ENCODE peak calls at places on chromosomes 4 and X, in eight cellular contexts. A, X, O, K, L, C, Y and V are unnamed samples.

GRCh38 chr4:26287748-26288147 is 33.1 kb upstream of the RBPJ start:
- DNase-seq in A (no peak), X (no peak), O (no peak), K (no peak), L (no peak), C (no peak), Y (no peak), V (no peak)

GRCh38 chr4:104416725-104417363 is 77.8 kb downstream of the CXXC4 start:
- DNase-seq in A (no peak), X (no peak), O (no peak), K (no peak), L (no peak), C (no peak), Y (peak; percentile 43), V (no peak)

GRCh38 chr4:11397146-11397545 is 31.5 kb downstream of the HS3ST1 start:
- DNase-seq in A (peak; percentile 20), X (no peak), O (no peak), K (no peak), L (no peak), C (no peak), Y (no peak), V (no peak)

GRCh38 chr4:186651624-186652023 is 72.0 kb downstream of the FAT1 start:
- DNase-seq in A (no peak), X (no peak), O (no peak), K (peak; percentile 84), L (peak; percentile 82), C (no peak), Y (no peak), V (peak; percentile 51)

GRCh38 chrX:110321670-110322069 is 3.8 kb upstream of the AMMECR1 start:
- DNase-seq in A (no peak), X (no peak), O (no peak), K (no peak), L (no peak), C (no peak), Y (no peak), V (no peak)

GRCh38 chr4:69881173-69881773 is 21.3 kb upstream of the SULT1E1 start:
- DNase-seq in A (peak; percentile 66), X (no peak), O (no peak), K (no peak), L (peak; percentile 35), C (peak; percentile 19), Y (no peak), V (no peak)

GRCh38 chrX:275967-276587 is 5.1 kb upstream of the PLCXD1 start:
- DNase-seq in A (peak; percentile 73), X (peak; percentile 94), O (peak; percentile 78), K (peak; percentile 82), L (peak; percentile 90), C (peak; percentile 83), Y (peak; percentile 88), V (peak; percentile 59)

GRCh38 chr4:22661443-22661842 is 31.3 kb upstream of the GBA3 start:
- DNase-seq in A (no peak), X (no peak), O (peak; percentile 42), K (no peak), L (no peak), C (no peak), Y (no peak), V (no peak)

GRCh38 chrX:41522071-41522470 is 74.9 kb downstream of the NYX start:
- DNase-seq in A (no peak), X (no peak), O (no peak), K (no peak), L (no peak), C (no peak), Y (no peak), V (no peak)

GRCh38 chr4:123217676-123218075 is 178.9 kb upstream of the SPRY1 start:
- DNase-seq in A (no peak), X (no peak), O (no peak), K (no peak), L (no peak), C (no peak), Y (no peak), V (no peak)

GRCh38 chrX:10603612-10604011 is 16.8 kb downstream of the MID1 start:
- DNase-seq in A (no peak), X (no peak), O (no peak), K (no peak), L (no peak), C (no peak), Y (no peak), V (no peak)

GRCh38 chr4:336099-336892 is 1.3 kb upstream of the ZNF141 start:
- DNase-seq in A (no peak), X (peak; percentile 87), O (peak; percentile 19), K (peak; percentile 71), L (no peak), C (peak; percentile 48), Y (peak; percentile 63), V (peak; percentile 8)

GRCh38 chrX:74232859-74233258 is 71.1 kb upstream of the ZCCHC13 start:
- DNase-seq in A (peak; percentile 76), X (no peak), O (no peak), K (no peak), L (no peak), C (no peak), Y (no peak), V (no peak)

GRCh38 chr4:64095398-64095797 is 313.9 kb downstream of the TECRL start:
- DNase-seq in A (peak; percentile 63), X (no peak), O (no peak), K (no peak), L (no peak), C (no peak), Y (no peak), V (no peak)

GRCh38 chr4:119897260-119897659 is 169.4 kb downstream of the MAD2L1 start:
- DNase-seq in A (no peak), X (no peak), O (no peak), K (no peak), L (no peak), C (no peak), Y (no peak), V (no peak)

GRCh38 chrX:102787283-102787682 is 66.7 kb downstream of the GPRASP3 start:
- DNase-seq in A (no peak), X (no peak), O (no peak), K (no peak), L (no peak), C (no peak), Y (no peak), V (no peak)

GRCh38 chr4:186936496-186937375 is 213.1 kb upstream of the FAT1 start:
- DNase-seq in A (peak; percentile 79), X (no peak), O (no peak), K (no peak), L (no peak), C (no peak), Y (no peak), V (no peak)

GRCh38 chrX:153450114-153450948 is 4.5 kb upstream of the TREX2 start:
- DNase-seq in A (no peak), X (no peak), O (no peak), K (no peak), L (no peak), C (no peak), Y (no peak), V (no peak)

GRCh38 chr4:3250438-3250955 is 1.5 kb downstream of the MSANTD1 start:
- DNase-seq in A (no peak), X (no peak), O (no peak), K (no peak), L (no peak), C (peak; percentile 90), Y (peak; percentile 24), V (no peak)

GRCh38 chr4:82217986-82218715 is 155.6 kb downstream of the HNRNPD start:
- DNase-seq in A (peak; percentile 21), X (no peak), O (no peak), K (no peak), L (no peak), C (no peak), Y (no peak), V (no peak)

GRCh38 chr4:10032625-10033024 is 11.3 kb upstream of the SLC2A9 start:
- DNase-seq in A (peak; percentile 77), X (no peak), O (peak; percentile 68), K (no peak), L (no peak), C (peak; percentile 41), Y (no peak), V (no peak)

GRCh38 chr4:175412161-175412560 is 399.9 kb downstream of the GPM6A start:
- DNase-seq in A (peak; percentile 73), X (no peak), O (no peak), K (no peak), L (no peak), C (no peak), Y (no peak), V (no peak)

GRCh38 chr4:70802923-70803605 is 36.6 kb downstream of the GRSF1 start:
- DNase-seq in A (peak; percentile 54), X (no peak), O (no peak), K (no peak), L (no peak), C (no peak), Y (no peak), V (no peak)

GRCh38 chrX:5915783-5916182 is 312.9 kb downstream of the NLGN4X start:
- DNase-seq in A (no peak), X (no peak), O (no peak), K (no peak), L (no peak), C (no peak), Y (no peak), V (no peak)

GRCh38 chrX:5916945-5917344 is 311.7 kb downstream of the NLGN4X start:
- DNase-seq in A (no peak), X (no peak), O (no peak), K (no peak), L (no peak), C (no peak), Y (no peak), V (no peak)
- TF ChIP-seq CTCF in A (peak; percentile 29), X (no peak), O (no peak), K (no peak), L (no peak), C (no peak), Y (no peak), V (no peak)

GRCh38 chr4:185591679-185592141 is 56.4 kb upstream of the PDLIM3 start:
- DNase-seq in A (peak; percentile 22), X (no peak), O (no peak), K (no peak), L (no peak), C (no peak), Y (no peak), V (no peak)
- TF ChIP-seq CTCF in A (no peak), X (no peak), O (peak; percentile 26), K (no peak), L (no peak), C (no peak), Y (no peak), V (no peak)

GRCh38 chr4:173192375-173193162 is 24.0 kb downstream of the GALNT7 start:
- DNase-seq in A (no peak), X (no peak), O (no peak), K (no peak), L (no peak), C (no peak), Y (no peak), V (no peak)
- TF ChIP-seq CTCF in A (peak; percentile 42), X (no peak), O (no peak), K (no peak), L (no peak), C (no peak), Y (no peak), V (no peak)

DNA sequence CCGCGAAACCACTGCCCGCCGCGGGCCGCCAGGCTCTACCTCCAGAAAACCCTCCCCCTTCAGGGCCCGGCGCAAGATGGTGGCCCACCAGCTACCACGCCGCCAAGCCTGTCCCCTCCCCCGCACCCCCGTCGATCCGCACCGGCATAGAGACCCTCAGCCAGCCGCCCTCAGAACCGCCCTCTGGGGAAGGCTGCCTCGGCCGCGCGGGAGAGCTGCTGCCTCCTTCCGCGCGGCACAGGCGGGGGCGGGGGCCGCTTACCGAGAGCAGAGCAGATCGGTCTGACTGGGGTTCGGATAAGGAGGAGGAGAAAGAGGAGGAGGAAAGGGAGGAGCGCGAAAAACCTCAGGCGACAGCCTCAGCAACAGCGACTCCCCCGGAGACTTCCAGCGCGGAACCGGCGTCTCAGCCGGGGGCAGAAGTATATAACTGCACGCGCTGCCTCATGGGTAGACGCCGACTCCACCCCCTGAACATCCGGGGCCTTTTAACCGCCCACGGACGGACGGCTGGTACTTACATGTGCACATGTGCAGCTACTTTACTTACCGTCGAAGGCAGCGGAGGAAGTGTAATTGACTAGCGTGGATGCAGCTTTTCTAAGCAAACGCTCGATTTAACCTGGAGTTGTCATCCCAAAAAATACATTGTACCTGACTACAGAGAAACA is at the start of gene ZNF280C:
- DNase-seq in A (peak; percentile 92), X (peak; percentile 96), O (peak; percentile 71), K (peak; percentile 92), L (peak; percentile 89), C (peak; percentile 87), Y (peak; percentile 91), V (peak; percentile 49)
- TF ChIP-seq CTCF in A (peak; percentile 25), X (no peak), O (no peak), K (peak; percentile 13), L (no peak), C (no peak), Y (no peak), V (peak; percentile 7)